ENCODE peak calls at places on chromosomes 7 and 10, in seven cellular contexts. One of them, this sample, is unnamed.

GRCh38 chr10:95295031-95295755 is 4.4 kb upstream of the PDLIM1 start:
- DNase-seq in left cardiac atrium: peak; percentile 62
- DNase-seq in mesothelial cell of epicardium: no peak
- DNase-seq in heart left ventricle: peak; percentile 72
- DNase-seq in activated T-cell treated with anti-CD3 and anti-CD28 coated beads, Interleukin-2, amount 50 U/mL, for 4 hours: no peak
- DNase-seq in WTC11: peak; percentile 71
- DNase-seq in activated T-helper 1 cell treated with Interleukin-2 at 50 U/mL for 16 hours: no peak
- DNase-seq in this sample: peak; percentile 9

GRCh38 chr7:4739528-4739992 is 35.9 kb upstream of the AP5Z1 start:
- DNase-seq in left cardiac atrium: peak; percentile 58
- DNase-seq in mesothelial cell of epicardium: no peak
- DNase-seq in heart left ventricle: no peak
- DNase-seq in activated T-cell treated with anti-CD3 and anti-CD28 coated beads, Interleukin-2, amount 50 U/mL, for 4 hours: peak; percentile 44
- DNase-seq in WTC11: no peak
- DNase-seq in activated T-helper 1 cell treated with Interleukin-2 at 50 U/mL for 16 hours: peak; percentile 14
- DNase-seq in this sample: no peak

GRCh38 chr7:1031716-1032455 is 12.5 kb upstream of the GPR146 start:
- DNase-seq in left cardiac atrium: no peak
- DNase-seq in mesothelial cell of epicardium: no peak
- DNase-seq in heart left ventricle: no peak
- DNase-seq in activated T-cell treated with anti-CD3 and anti-CD28 coated beads, Interleukin-2, amount 50 U/mL, for 4 hours: no peak
- DNase-seq in WTC11: no peak
- DNase-seq in activated T-helper 1 cell treated with Interleukin-2 at 50 U/mL for 16 hours: no peak
- DNase-seq in this sample: no peak

GRCh38 chr10:119498889-119499864 is 43.3 kb downstream of the RGS10 start:
- DNase-seq in left cardiac atrium: no peak
- DNase-seq in mesothelial cell of epicardium: no peak
- DNase-seq in heart left ventricle: no peak
- DNase-seq in activated T-cell treated with anti-CD3 and anti-CD28 coated beads, Interleukin-2, amount 50 U/mL, for 4 hours: no peak
- DNase-seq in WTC11: no peak
- DNase-seq in activated T-helper 1 cell treated with Interleukin-2 at 50 U/mL for 16 hours: no peak
- DNase-seq in this sample: no peak

GRCh38 chr10:416091-416515 is 273.4 kb downstream of the DIP2C start:
- DNase-seq in left cardiac atrium: no peak
- DNase-seq in mesothelial cell of epicardium: no peak
- DNase-seq in heart left ventricle: no peak
- DNase-seq in activated T-cell treated with anti-CD3 and anti-CD28 coated beads, Interleukin-2, amount 50 U/mL, for 4 hours: no peak
- DNase-seq in WTC11: peak; percentile 41
- DNase-seq in activated T-helper 1 cell treated with Interleukin-2 at 50 U/mL for 16 hours: no peak
- DNase-seq in this sample: no peak

GRCh38 chr7:151062399-151063211 is 3.2 kb downstream of the SLC4A2 start:
- DNase-seq in left cardiac atrium: peak; percentile 54
- DNase-seq in mesothelial cell of epicardium: no peak
- DNase-seq in heart left ventricle: no peak
- DNase-seq in activated T-cell treated with anti-CD3 and anti-CD28 coated beads, Interleukin-2, amount 50 U/mL, for 4 hours: no peak
- DNase-seq in WTC11: peak; percentile 94
- DNase-seq in activated T-helper 1 cell treated with Interleukin-2 at 50 U/mL for 16 hours: no peak
- DNase-seq in this sample: no peak

GRCh38 chr10:60820093-60820769 is 42.0 kb downstream of the CDK1 start:
- DNase-seq in left cardiac atrium: no peak
- DNase-seq in mesothelial cell of epicardium: no peak
- DNase-seq in heart left ventricle: no peak
- DNase-seq in activated T-cell treated with anti-CD3 and anti-CD28 coated beads, Interleukin-2, amount 50 U/mL, for 4 hours: no peak
- DNase-seq in WTC11: no peak
- DNase-seq in activated T-helper 1 cell treated with Interleukin-2 at 50 U/mL for 16 hours: no peak
- DNase-seq in this sample: no peak

GRCh38 chr10:31148955-31149354 is 117.3 kb upstream of the ZNF438 start:
- DNase-seq in left cardiac atrium: no peak
- DNase-seq in mesothelial cell of epicardium: no peak
- DNase-seq in heart left ventricle: no peak
- DNase-seq in activated T-cell treated with anti-CD3 and anti-CD28 coated beads, Interleukin-2, amount 50 U/mL, for 4 hours: no peak
- DNase-seq in WTC11: no peak
- DNase-seq in activated T-helper 1 cell treated with Interleukin-2 at 50 U/mL for 16 hours: no peak
- DNase-seq in this sample: no peak

GRCh38 chr10:34172936-34173533 is 642.1 kb downstream of the PARD3 start:
- DNase-seq in left cardiac atrium: no peak
- DNase-seq in mesothelial cell of epicardium: no peak
- DNase-seq in heart left ventricle: no peak
- DNase-seq in activated T-cell treated with anti-CD3 and anti-CD28 coated beads, Interleukin-2, amount 50 U/mL, for 4 hours: no peak
- DNase-seq in WTC11: no peak
- DNase-seq in activated T-helper 1 cell treated with Interleukin-2 at 50 U/mL for 16 hours: no peak
- DNase-seq in this sample: no peak

GRCh38 chr10:22252286-22252800 is 34.5 kb upstream of the EBLN1 start:
- DNase-seq in left cardiac atrium: peak; percentile 71
- DNase-seq in mesothelial cell of epicardium: peak; percentile 56
- DNase-seq in heart left ventricle: peak; percentile 78
- DNase-seq in activated T-cell treated with anti-CD3 and anti-CD28 coated beads, Interleukin-2, amount 50 U/mL, for 4 hours: peak; percentile 44
- DNase-seq in WTC11: peak; percentile 41
- DNase-seq in activated T-helper 1 cell treated with Interleukin-2 at 50 U/mL for 16 hours: peak; percentile 24
- DNase-seq in this sample: no peak

GRCh38 chr10:25026463-25026862 is 10.1 kb downstream of the THNSL1 start:
- DNase-seq in left cardiac atrium: no peak
- DNase-seq in mesothelial cell of epicardium: no peak
- DNase-seq in heart left ventricle: no peak
- DNase-seq in activated T-cell treated with anti-CD3 and anti-CD28 coated beads, Interleukin-2, amount 50 U/mL, for 4 hours: no peak
- DNase-seq in WTC11: no peak
- DNase-seq in activated T-helper 1 cell treated with Interleukin-2 at 50 U/mL for 16 hours: no peak
- DNase-seq in this sample: no peak

GRCh38 chr10:98262571-98262970 is 5.4 kb downstream of the LOXL4 start:
- DNase-seq in left cardiac atrium: no peak
- DNase-seq in mesothelial cell of epicardium: no peak
- DNase-seq in heart left ventricle: peak; percentile 87
- DNase-seq in activated T-cell treated with anti-CD3 and anti-CD28 coated beads, Interleukin-2, amount 50 U/mL, for 4 hours: no peak
- DNase-seq in WTC11: peak; percentile 66
- DNase-seq in activated T-helper 1 cell treated with Interleukin-2 at 50 U/mL for 16 hours: no peak
- DNase-seq in this sample: no peak

GRCh38 chr7:50648076-50648475 is 82.9 kb upstream of the DDC start:
- DNase-seq in left cardiac atrium: no peak
- DNase-seq in mesothelial cell of epicardium: peak; percentile 20
- DNase-seq in heart left ventricle: no peak
- DNase-seq in activated T-cell treated with anti-CD3 and anti-CD28 coated beads, Interleukin-2, amount 50 U/mL, for 4 hours: no peak
- DNase-seq in WTC11: no peak
- DNase-seq in activated T-helper 1 cell treated with Interleukin-2 at 50 U/mL for 16 hours: no peak
- DNase-seq in this sample: no peak

GRCh38 chr10:29736325-29737208 is 101.8 kb upstream of the SVIL start:
- DNase-seq in left cardiac atrium: peak; percentile 73
- DNase-seq in mesothelial cell of epicardium: peak; percentile 75
- DNase-seq in heart left ventricle: peak; percentile 83
- DNase-seq in activated T-cell treated with anti-CD3 and anti-CD28 coated beads, Interleukin-2, amount 50 U/mL, for 4 hours: peak; percentile 17
- DNase-seq in WTC11: peak; percentile 65
- DNase-seq in activated T-helper 1 cell treated with Interleukin-2 at 50 U/mL for 16 hours: no peak
- DNase-seq in this sample: peak; percentile 8

GRCh38 chr10:122463466-122464157 is 2.3 kb downstream of the HTRA1 start:
- DNase-seq in left cardiac atrium: no peak
- DNase-seq in mesothelial cell of epicardium: no peak
- DNase-seq in heart left ventricle: no peak
- DNase-seq in activated T-cell treated with anti-CD3 and anti-CD28 coated beads, Interleukin-2, amount 50 U/mL, for 4 hours: no peak
- DNase-seq in WTC11: no peak
- DNase-seq in activated T-helper 1 cell treated with Interleukin-2 at 50 U/mL for 16 hours: no peak
- DNase-seq in this sample: no peak